ENCODE peak calls at places on chromosome 1, in nine cellular contexts. One of them, this sample, is unnamed. For H3K27me3, the result is how much of the 10 kb centered on the place peaks cover.

GRCh38 chr1:6634278-6635052 is 9.8 kb downstream of the THAP3 start:
- DNase-seq in mesendoderm: peak
- DNase-seq in uterus: peak
- DNase-seq in HL-60: no peak
- DNase-seq in hepatocyte: peak
- DNase-seq in GM23338: peak
- DNase-seq in RWPE2: no peak
- DNase-seq in testis: peak
- DNase-seq in thyroid gland: peak
- DNase-seq in this sample: peak

GRCh38 chr1:32817815-32818786 is 648 bp downstream of the S100PBP start:
- DNase-seq in mesendoderm: peak
- DNase-seq in uterus: peak
- DNase-seq in HL-60: no peak
- DNase-seq in hepatocyte: peak
- DNase-seq in GM23338: peak
- DNase-seq in RWPE2: peak
- DNase-seq in testis: peak
- DNase-seq in thyroid gland: peak
- DNase-seq in this sample: peak

GRCh38 chr1:94954292-94955220 is 27.6 kb upstream of the CNN3 start:
- DNase-seq in mesendoderm: no peak
- DNase-seq in uterus: no peak
- DNase-seq in HL-60: no peak
- DNase-seq in hepatocyte: no peak
- DNase-seq in GM23338: peak
- DNase-seq in RWPE2: no peak
- DNase-seq in testis: no peak
- DNase-seq in thyroid gland: no peak
- DNase-seq in this sample: no peak

GRCh38 chr1:182962554-182963115 is 9.7 kb upstream of the SHCBP1L start:
- DNase-seq in mesendoderm: peak
- DNase-seq in uterus: peak
- DNase-seq in HL-60: peak
- DNase-seq in hepatocyte: peak
- DNase-seq in GM23338: peak
- DNase-seq in RWPE2: no peak
- DNase-seq in testis: peak
- DNase-seq in thyroid gland: peak
- DNase-seq in this sample: peak

GRCh38 chr1:91243171-91243570 is 161.5 kb downstream of the HFM1 start:
- DNase-seq in mesendoderm: no peak
- DNase-seq in uterus: no peak
- DNase-seq in HL-60: no peak
- DNase-seq in hepatocyte: no peak
- DNase-seq in GM23338: no peak
- DNase-seq in RWPE2: no peak
- DNase-seq in testis: no peak
- DNase-seq in thyroid gland: no peak
- DNase-seq in this sample: no peak

GRCh38 chr1:40344597-40344996 is 27.5 kb upstream of the COL9A2 start:
- DNase-seq in mesendoderm: no peak
- DNase-seq in uterus: no peak
- DNase-seq in HL-60: peak
- DNase-seq in hepatocyte: peak
- DNase-seq in GM23338: peak
- DNase-seq in RWPE2: no peak
- DNase-seq in testis: peak
- DNase-seq in thyroid gland: peak
- DNase-seq in this sample: peak

GRCh38 chr1:53583903-53584210 is 124.7 kb downstream of the DMRTB1 start:
- DNase-seq in mesendoderm: no peak
- DNase-seq in uterus: no peak
- DNase-seq in HL-60: no peak
- DNase-seq in hepatocyte: no peak
- DNase-seq in GM23338: no peak
- DNase-seq in RWPE2: no peak
- DNase-seq in testis: no peak
- DNase-seq in thyroid gland: no peak
- DNase-seq in this sample: no peak

GRCh38 chr1:110626890-110627289 is 20.7 kb upstream of the KCNA2 start:
- DNase-seq in mesendoderm: no peak
- DNase-seq in uterus: no peak
- DNase-seq in HL-60: no peak
- DNase-seq in hepatocyte: no peak
- DNase-seq in GM23338: no peak
- DNase-seq in RWPE2: no peak
- DNase-seq in testis: no peak
- DNase-seq in thyroid gland: no peak
- DNase-seq in this sample: no peak

DNA sequence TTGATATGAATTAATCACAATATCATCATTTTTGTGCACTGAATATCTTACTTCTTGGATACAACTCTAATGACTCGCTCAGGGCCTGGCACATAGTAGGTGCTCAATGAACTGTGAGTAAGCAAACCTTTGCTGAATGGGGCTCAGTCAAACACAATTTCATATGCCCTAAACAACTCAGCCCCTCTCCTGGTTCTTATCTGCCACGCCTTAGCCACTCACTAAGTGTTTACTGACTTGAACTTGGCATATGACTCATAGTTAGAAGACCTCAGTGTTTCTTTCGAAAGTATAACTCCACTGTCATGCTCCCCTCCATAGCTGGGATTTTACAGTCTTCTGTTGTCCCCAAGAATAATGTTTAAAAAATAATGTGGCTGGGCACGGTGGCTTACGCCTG is 4.8 kb upstream of the IFNLR1 start:
- DNase-seq in mesendoderm: no peak
- DNase-seq in uterus: no peak
- DNase-seq in HL-60: peak
- DNase-seq in hepatocyte: peak
- DNase-seq in GM23338: no peak
- DNase-seq in RWPE2: no peak
- DNase-seq in testis: no peak
- DNase-seq in thyroid gland: no peak
- DNase-seq in this sample: no peak
- H3K27ac ChIP-seq in mesendoderm: no peak
- H3K27ac ChIP-seq in uterus: no peak
- H3K27ac ChIP-seq in HL-60: no peak
- H3K27ac ChIP-seq in hepatocyte: peak
- H3K27ac ChIP-seq in GM23338: no peak
- H3K27ac ChIP-seq in RWPE2: peak
- H3K27ac ChIP-seq in testis: no peak
- H3K27ac ChIP-seq in thyroid gland: no peak
- H3K27ac ChIP-seq in this sample: no peak

GRCh38 chr1:68183895-68184294 is 48.4 kb downstream of the WLS start:
- DNase-seq in mesendoderm: no peak
- DNase-seq in uterus: no peak
- DNase-seq in HL-60: no peak
- DNase-seq in hepatocyte: no peak
- DNase-seq in GM23338: no peak
- DNase-seq in RWPE2: no peak
- DNase-seq in testis: no peak
- DNase-seq in thyroid gland: no peak
- DNase-seq in this sample: no peak

GRCh38 chr1:68185743-68186142 is 46.6 kb downstream of the WLS start:
- DNase-seq in mesendoderm: no peak
- DNase-seq in uterus: no peak
- DNase-seq in HL-60: no peak
- DNase-seq in hepatocyte: no peak
- DNase-seq in GM23338: no peak
- DNase-seq in RWPE2: no peak
- DNase-seq in testis: no peak
- DNase-seq in thyroid gland: no peak
- DNase-seq in this sample: no peak

GRCh38 chr1:68180441-68181164 is 51.7 kb downstream of the WLS start:
- DNase-seq in mesendoderm: no peak
- DNase-seq in uterus: no peak
- DNase-seq in HL-60: no peak
- DNase-seq in hepatocyte: no peak
- DNase-seq in GM23338: no peak
- DNase-seq in RWPE2: no peak
- DNase-seq in testis: no peak
- DNase-seq in thyroid gland: no peak
- DNase-seq in this sample: no peak

GRCh38 chr1:68178821-68179490 is 53.4 kb downstream of the WLS start:
- DNase-seq in mesendoderm: no peak
- DNase-seq in uterus: no peak
- DNase-seq in HL-60: no peak
- DNase-seq in hepatocyte: no peak
- DNase-seq in GM23338: no peak
- DNase-seq in RWPE2: no peak
- DNase-seq in testis: no peak
- DNase-seq in thyroid gland: no peak
- DNase-seq in this sample: no peak

DNA sequence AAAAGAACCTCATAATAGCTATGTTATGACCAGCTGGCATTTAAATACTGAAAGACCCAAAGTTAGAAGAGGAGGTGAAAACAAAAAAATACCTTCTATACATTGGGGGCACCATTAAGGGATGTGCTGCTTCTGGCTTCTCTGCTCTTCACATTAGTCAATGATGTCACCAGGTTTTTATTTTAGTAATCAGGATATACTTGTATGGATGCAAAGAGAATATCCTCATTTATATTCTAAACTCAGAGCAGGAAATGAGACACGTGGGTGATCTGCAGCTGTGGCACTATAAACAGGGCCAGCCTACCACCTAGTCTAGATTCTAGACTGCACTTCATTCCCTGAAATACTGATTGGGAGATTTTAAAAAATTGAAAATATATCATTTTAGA is 51.2 kb downstream of the WLS start:
- DNase-seq in mesendoderm: no peak
- DNase-seq in uterus: no peak
- DNase-seq in HL-60: no peak
- DNase-seq in hepatocyte: no peak
- DNase-seq in GM23338: no peak
- DNase-seq in RWPE2: no peak
- DNase-seq in testis: no peak
- DNase-seq in thyroid gland: no peak
- DNase-seq in this sample: no peak
- H3K4me3 ChIP-seq in mesendoderm: no peak
- H3K4me3 ChIP-seq in uterus: no peak
- H3K4me3 ChIP-seq in HL-60: no peak
- H3K4me3 ChIP-seq in hepatocyte: no peak
- H3K4me3 ChIP-seq in GM23338: no peak
- H3K4me3 ChIP-seq in RWPE2: no peak
- H3K4me3 ChIP-seq in testis: no peak
- H3K4me3 ChIP-seq in thyroid gland: no peak
- H3K4me3 ChIP-seq in this sample: no peak

DNA sequence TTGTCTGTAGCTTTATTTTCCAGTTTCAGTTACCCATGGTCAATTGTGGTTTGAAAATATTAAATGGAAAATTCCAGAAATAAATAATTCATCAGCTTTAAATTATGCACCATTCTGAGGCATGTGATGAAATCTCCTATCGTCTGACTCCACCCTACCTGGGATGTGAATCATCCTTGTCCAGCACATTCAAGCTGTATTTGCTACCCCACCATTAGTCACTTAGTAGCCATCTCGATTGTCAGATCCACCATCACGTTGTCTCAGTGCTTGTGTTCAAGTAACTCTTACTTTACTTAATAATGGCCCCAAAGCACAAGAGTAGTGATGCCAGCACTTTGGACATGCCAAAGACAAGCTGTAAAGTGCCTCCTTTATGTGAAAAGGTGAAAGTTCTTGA is 4.0 kb downstream of the STPG1 start:
- DNase-seq in mesendoderm: no peak
- DNase-seq in uterus: no peak
- DNase-seq in HL-60: no peak
- DNase-seq in hepatocyte: no peak
- DNase-seq in GM23338: no peak
- DNase-seq in RWPE2: no peak
- DNase-seq in testis: no peak
- DNase-seq in thyroid gland: no peak
- DNase-seq in this sample: no peak
- H3K27me3 ChIP-seq in mesendoderm: under half
- H3K27me3 ChIP-seq in uterus: under half
- H3K27me3 ChIP-seq in HL-60: under half
- H3K27me3 ChIP-seq in hepatocyte: under half
- H3K27me3 ChIP-seq in GM23338: under half
- H3K27me3 ChIP-seq in RWPE2: under half
- H3K27me3 ChIP-seq in testis: under half
- H3K27me3 ChIP-seq in thyroid gland: under half
- H3K27me3 ChIP-seq in this sample: under half

GRCh38 chr1:167748901-167749300 is 27.1 kb downstream of the MPZL1 start:
- DNase-seq in mesendoderm: no peak
- DNase-seq in uterus: no peak
- DNase-seq in HL-60: no peak
- DNase-seq in hepatocyte: no peak
- DNase-seq in GM23338: no peak
- DNase-seq in RWPE2: no peak
- DNase-seq in testis: no peak
- DNase-seq in thyroid gland: no peak
- DNase-seq in this sample: no peak
- H3K27ac ChIP-seq in mesendoderm: no peak
- H3K27ac ChIP-seq in uterus: no peak
- H3K27ac ChIP-seq in HL-60: no peak
- H3K27ac ChIP-seq in hepatocyte: no peak
- H3K27ac ChIP-seq in GM23338: no peak
- H3K27ac ChIP-seq in RWPE2: peak
- H3K27ac ChIP-seq in testis: no peak
- H3K27ac ChIP-seq in thyroid gland: no peak
- H3K27ac ChIP-seq in this sample: no peak

DNA sequence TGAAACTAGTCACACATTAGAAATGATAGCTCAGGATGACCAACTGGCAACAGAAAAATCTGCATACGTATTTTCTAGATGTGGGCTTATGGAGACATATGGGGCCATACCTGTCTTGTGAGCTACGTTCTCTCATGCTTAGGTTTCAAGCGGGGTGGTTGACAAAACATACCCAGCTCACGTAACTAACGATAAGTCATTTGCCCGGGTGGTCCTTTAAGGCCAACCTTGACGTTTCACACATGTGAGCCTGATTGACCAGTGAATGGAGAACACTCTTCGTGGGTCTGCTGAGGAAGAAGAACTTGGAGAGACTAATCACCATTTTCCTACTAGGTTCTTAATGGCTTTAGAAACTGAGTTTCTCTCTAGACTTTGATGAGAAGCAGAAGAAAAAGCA is 13.5 kb upstream of the RCSD1 start:
- DNase-seq in mesendoderm: no peak
- DNase-seq in uterus: no peak
- DNase-seq in HL-60: no peak
- DNase-seq in hepatocyte: no peak
- DNase-seq in GM23338: no peak
- DNase-seq in RWPE2: no peak
- DNase-seq in testis: no peak
- DNase-seq in thyroid gland: no peak
- DNase-seq in this sample: no peak
- H3K4me3 ChIP-seq in mesendoderm: no peak
- H3K4me3 ChIP-seq in uterus: no peak
- H3K4me3 ChIP-seq in HL-60: peak
- H3K4me3 ChIP-seq in hepatocyte: no peak
- H3K4me3 ChIP-seq in GM23338: no peak
- H3K4me3 ChIP-seq in RWPE2: no peak
- H3K4me3 ChIP-seq in testis: no peak
- H3K4me3 ChIP-seq in thyroid gland: no peak
- H3K4me3 ChIP-seq in this sample: no peak